ENCODE peak calls at places on chromosomes 3 and 15, in seven cellular contexts. Y is Calu3, V is Panc1, K is fibroblast of villous mesenchyme, E is lower leg skin, J is psoas muscle, X is AG04450. W is an unnamed sample.

GRCh38 chr3:80097674-80098073 is 329.9 kb upstream of the ROBO1 start:
- DNase-seq in J (no peak), Y (no peak), K (no peak), V (no peak), X (no peak), E (no peak), W (no peak)

GRCh38 chr3:7695067-7695466 is 806.6 kb upstream of the LMCD1 start:
- DNase-seq in V (no peak), K (no peak), J (no peak), E (no peak), X (no peak), Y (no peak), W (no peak)

GRCh38 chr3:194364652-194365434 is 4.7 kb downstream of the LRRC15 start:
- DNase-seq in J (peak), K (peak), V (no peak), E (no peak), X (peak), Y (no peak), W (no peak)

GRCh38 chr15:60945196-60945595 is 283.9 kb downstream of the RORA start:
- DNase-seq in E (no peak), V (no peak), X (no peak), K (no peak), Y (no peak), J (peak), W (no peak)

GRCh38 chr3:98914210-98915080 is 12.9 kb upstream of the DCBLD2 start:
- DNase-seq in V (no peak), J (no peak), X (no peak), K (no peak), E (no peak), Y (no peak), W (no peak)

GRCh38 chr15:41161336-41161735 is 45.3 kb upstream of the INO80 start:
- DNase-seq in J (no peak), X (no peak), V (no peak), K (peak), Y (no peak), E (no peak), W (no peak)

GRCh38 chr15:76196286-76196948 is 114.9 kb downstream of the ETFA start:
- DNase-seq in X (peak), Y (peak), V (no peak), E (peak), J (peak), K (peak), W (no peak)

GRCh38 chr3:101381809-101382208 is 61.4 kb upstream of the IMPG2 start:
- DNase-seq in E (no peak), K (peak), V (no peak), Y (no peak), X (no peak), J (no peak), W (no peak)

GRCh38 chr3:98450372-98450771 is 12.6 kb upstream of the OR5K1 start:
- DNase-seq in X (no peak), K (no peak), E (no peak), Y (no peak), V (no peak), J (no peak), W (no peak)

GRCh38 chr3:194269610-194270145 is 81.5 kb downstream of the CPN2 start:
- DNase-seq in X (no peak), J (peak), V (no peak), E (peak), K (peak), Y (peak), W (no peak)

GRCh38 chr15:27272446-27272845 is 301.5 kb downstream of the GABRG3 start:
- DNase-seq in X (no peak), V (no peak), J (no peak), Y (no peak), K (no peak), E (no peak), W (no peak)

GRCh38 chr3:154780263-154780662 is 299.9 kb upstream of the MME start:
- DNase-seq in V (no peak), J (no peak), X (no peak), K (no peak), Y (no peak), E (no peak), W (no peak)

GRCh38 chr3:51975857-51976549 is 1.1 kb downstream of the ABHD14A start:
- DNase-seq in J (peak), E (peak), Y (no peak), K (peak), V (no peak), X (no peak), W (peak)

GRCh38 chr3:157532529-157533297 is 29.5 kb upstream of the VEPH1 start:
- DNase-seq in V (peak), Y (peak), E (peak), J (no peak), X (peak), K (peak), W (peak)

GRCh38 chr3:176274161-176274560 is 923.1 kb downstream of the TBL1XR1 start:
- DNase-seq in K (no peak), J (no peak), Y (no peak), X (no peak), E (no peak), V (no peak), W (no peak)

GRCh38 chr3:72487078-72487765 is 361.0 kb downstream of the SHQ1 start:
- DNase-seq in V (no peak), K (peak), E (peak), Y (peak), X (peak), J (peak), W (no peak)

GRCh38 chr15:52234596-52235541 is 43.7 kb upstream of the GNB5 start:
- DNase-seq in J (no peak), E (no peak), Y (no peak), X (no peak), V (no peak), K (no peak), W (no peak)

GRCh38 chr15:78620021-78620838 is 566 bp downstream of the CHRNA3 start:
- DNase-seq in J (no peak), E (no peak), Y (no peak), X (no peak), V (no peak), K (no peak), W (peak)

GRCh38 chr3:116102037-116102436 is 343.2 kb downstream of the LSAMP start:
- DNase-seq in V (no peak), K (no peak), X (no peak), Y (no peak), J (no peak), E (no peak), W (no peak)

GRCh38 chr3:66036586-66037061 is 2.1 kb downstream of the MAGI1 start:
- DNase-seq in Y (peak), E (no peak), V (no peak), J (no peak), K (peak), X (no peak), W (no peak)

GRCh38 chr3:23129817-23130216 is 73.3 kb upstream of the UBE2E2 start:
- DNase-seq in X (no peak), E (no peak), K (peak), V (no peak), J (no peak), Y (peak), W (no peak)

GRCh38 chr15:62896380-62896866 is 146.1 kb upstream of the TPM1 start:
- DNase-seq in K (no peak), V (no peak), X (no peak), E (no peak), Y (peak), J (no peak), W (no peak)

GRCh38 chr15:85764304-85764633 is 30.5 kb downstream of the KLHL25 start:
- DNase-seq in K (no peak), X (no peak), J (no peak), V (no peak), E (no peak), Y (no peak), W (no peak)

GRCh38 chr15:45150997-45151396 is 21.2 kb downstream of the DUOX1 start:
- DNase-seq in X (no peak), E (no peak), J (no peak), Y (no peak), V (no peak), K (no peak), W (no peak)

GRCh38 chr3:127787071-127787490 is 35.2 kb downstream of the MGLL start:
- DNase-seq in Y (no peak), X (no peak), J (peak), K (no peak), V (no peak), E (no peak), W (no peak)

GRCh38 chr3:189629803-189630455 is 1.3 kb upstream of the TP63 start:
- DNase-seq in K (peak), E (no peak), X (no peak), V (no peak), Y (no peak), J (peak), W (no peak)

GRCh38 chr15:41104234-41104633 is 11.8 kb downstream of the INO80 start:
- DNase-seq in V (no peak), K (peak), Y (no peak), E (no peak), X (peak), J (no peak), W (no peak)

GRCh38 chr15:25710184-25710583 is 152.9 kb downstream of the ATP10A start:
- DNase-seq in K (no peak), V (no peak), Y (peak), J (peak), X (no peak), E (no peak), W (peak)

GRCh38 chr3:4656059-4656458 is 162.9 kb downstream of the ITPR1 start:
- DNase-seq in Y (peak), X (peak), J (peak), K (peak), V (no peak), E (peak), W (peak)

GRCh38 chr3:123535580-123535979 is 49.3 kb downstream of the HACD2 start:
- DNase-seq in V (no peak), Y (no peak), E (no peak), X (no peak), K (peak), J (no peak), W (no peak)

GRCh38 chr3:190528721-190529120 is 14.8 kb downstream of the IL1RAP start:
- DNase-seq in V (no peak), X (no peak), Y (no peak), E (no peak), K (no peak), J (no peak), W (no peak)

GRCh38 chr15:49686626-49687025 is 65.8 kb downstream of the DTWD1 start:
- DNase-seq in K (peak), X (no peak), V (no peak), J (no peak), E (no peak), Y (no peak), W (no peak)

GRCh38 chr3:1172642-1173041 is 79.8 kb downstream of the CNTN6 start:
- DNase-seq in J (no peak), V (no peak), Y (no peak), X (no peak), E (no peak), K (no peak), W (no peak)

GRCh38 chr3:132726341-132726823 is 4.2 kb upstream of the NPHP3 start:
- DNase-seq in Y (no peak), V (no peak), E (no peak), X (no peak), K (peak), J (no peak), W (no peak)
- TF ChIP-seq CTCF in Y (peak), V (peak), E (no peak), X (peak), K (peak), J (peak), W (peak)

DNA sequence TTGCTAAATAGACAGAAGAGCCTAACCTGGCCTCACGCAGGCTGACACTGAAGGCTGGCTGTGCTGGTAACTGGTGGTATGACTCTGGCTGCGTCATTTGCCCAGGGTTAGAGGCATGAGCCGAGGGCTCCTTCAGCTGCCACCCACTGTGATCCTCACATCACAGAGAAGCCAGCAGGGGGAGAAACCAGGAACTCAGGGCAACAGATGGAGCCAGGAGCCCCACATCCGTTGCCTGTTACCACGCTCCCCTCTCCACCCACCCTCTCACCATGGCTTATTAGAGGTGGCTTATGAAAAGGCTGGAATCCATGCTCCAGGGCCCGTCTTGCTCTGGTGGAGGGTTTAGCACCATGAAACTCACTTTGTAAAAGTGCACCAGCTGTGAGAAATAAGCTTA is 60.7 kb downstream of the ASB7 start:
- DNase-seq in X (no peak), J (no peak), V (no peak), Y (peak), K (peak), E (no peak), W (no peak)
- TF ChIP-seq CTCF in X (peak), J (no peak), V (peak), Y (peak), K (peak), E (no peak), W (peak)

GRCh38 chr15:70427120-70427519 is 329.4 kb upstream of the TLE3 start:
- DNase-seq in J (no peak), X (no peak), K (peak), V (no peak), Y (no peak), E (no peak), W (no peak)
- TF ChIP-seq CTCF in J (no peak), X (peak), K (no peak), V (no peak), Y (no peak), E (no peak), W (peak)

DNA sequence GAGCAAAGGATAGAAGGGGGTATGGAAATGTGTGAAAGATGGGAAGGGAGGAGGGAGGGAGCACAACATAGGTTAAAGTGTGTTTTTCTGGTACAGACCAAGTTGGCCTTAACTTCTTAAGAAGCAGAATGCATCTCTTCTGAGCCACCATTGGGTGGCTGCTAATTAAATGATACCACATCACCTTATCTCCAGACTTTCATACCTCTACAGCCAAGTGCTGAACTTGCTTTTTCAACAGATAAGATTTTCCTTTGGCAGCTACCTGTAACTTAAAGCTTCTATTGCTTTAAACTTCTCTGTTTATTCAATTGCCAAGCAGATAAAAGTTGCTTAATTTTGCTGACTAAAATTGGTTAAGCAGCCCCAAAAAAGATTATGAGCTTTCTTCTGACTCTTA is 292.4 kb upstream of the SGO1 start:
- DNase-seq in X (no peak), K (no peak), V (no peak), Y (no peak), J (no peak), E (no peak), W (no peak)
- TF ChIP-seq CTCF in X (no peak), K (no peak), V (no peak), Y (no peak), J (no peak), E (no peak), W (no peak)

GRCh38 chr3:18890459-18890858 is 257.9 kb upstream of the KCNH8 start:
- DNase-seq in V (no peak), Y (no peak), X (no peak), J (no peak), E (no peak), K (no peak), W (no peak)

GRCh38 chr3:18891641-18892040 is 256.7 kb upstream of the KCNH8 start:
- DNase-seq in J (no peak), X (no peak), E (no peak), K (no peak), V (no peak), Y (no peak), W (no peak)

GRCh38 chr3:18883553-18883952 is 264.8 kb upstream of the KCNH8 start:
- DNase-seq in V (no peak), Y (no peak), K (no peak), E (no peak), X (no peak), J (no peak), W (no peak)

GRCh38 chr3:18885612-18886011 is 262.7 kb upstream of the KCNH8 start:
- DNase-seq in V (no peak), K (no peak), E (no peak), X (no peak), Y (no peak), J (peak), W (no peak)

GRCh38 chr3:18888370-18888769 is 259.9 kb upstream of the KCNH8 start:
- DNase-seq in Y (no peak), J (no peak), K (no peak), V (no peak), E (no peak), X (no peak), W (no peak)
- TF ChIP-seq CTCF in Y (no peak), J (no peak), K (no peak), V (no peak), E (no peak), X (no peak), W (no peak)

GRCh38 chr3:141307351-141308059 is 60.8 kb upstream of the ZBTB38 start:
- DNase-seq in Y (no peak), V (no peak), X (no peak), K (no peak), E (no peak), J (no peak), W (no peak)

GRCh38 chr3:141303481-141304223 is 64.7 kb upstream of the ZBTB38 start:
- DNase-seq in X (peak), E (peak), J (no peak), V (peak), Y (peak), K (peak), W (peak)

GRCh38 chr3:141306276-141306675 is 62.0 kb upstream of the ZBTB38 start:
- DNase-seq in E (no peak), V (no peak), X (no peak), Y (no peak), K (no peak), J (no peak), W (no peak)

GRCh38 chr3:141306922-141307321 is 61.4 kb upstream of the ZBTB38 start:
- DNase-seq in X (no peak), E (no peak), V (no peak), J (no peak), K (no peak), Y (no peak), W (no peak)

GRCh38 chr3:141305436-141305835 is 62.9 kb upstream of the ZBTB38 start:
- DNase-seq in K (peak), V (no peak), Y (peak), X (no peak), J (no peak), E (no peak), W (no peak)
- TF ChIP-seq CTCF in K (peak), V (no peak), Y (peak), X (peak), J (no peak), E (no peak), W (peak)

DNA sequence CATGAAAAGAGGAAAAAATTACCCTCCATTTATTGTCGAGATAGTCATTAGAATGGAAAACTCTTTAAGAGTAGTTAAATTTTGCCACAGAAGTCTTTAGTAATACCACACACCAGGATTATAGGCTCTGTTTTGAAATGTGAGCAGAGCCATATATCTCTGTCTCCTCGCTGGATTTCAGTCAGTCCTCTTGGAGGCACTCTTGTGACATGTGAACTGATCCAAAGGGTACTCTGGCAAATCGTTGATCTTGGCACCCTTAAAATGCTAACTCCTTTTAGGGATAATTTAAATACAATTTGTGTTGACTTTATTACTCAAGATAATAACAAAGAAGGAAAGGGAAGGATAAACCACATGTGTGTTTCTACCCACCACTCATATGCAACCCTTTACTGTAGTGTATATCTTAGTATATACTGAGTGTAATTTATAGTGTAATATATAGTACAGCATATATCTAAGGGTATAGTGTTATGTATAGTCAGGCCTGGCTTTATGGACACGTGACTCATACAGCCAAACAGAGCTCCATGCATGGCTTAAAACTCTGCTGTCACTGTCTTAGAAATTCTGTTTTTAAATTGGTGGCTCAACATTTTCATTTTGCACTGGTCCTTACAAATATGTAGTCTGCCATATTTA is 12.3 kb upstream of the KPNA4 start:
- DNase-seq in J (no peak), E (no peak), Y (peak), V (no peak), K (peak), X (no peak), W (no peak)
- TF ChIP-seq CTCF in J (no peak), E (no peak), Y (peak), V (peak), K (no peak), X (peak), W (no peak)

GRCh38 chr3:61877359-61877770 is 316.0 kb downstream of the PTPRG start:
- DNase-seq in V (no peak), K (peak), J (no peak), E (no peak), X (no peak), Y (peak), W (no peak)
- TF ChIP-seq CTCF in V (no peak), K (peak), J (no peak), E (no peak), X (peak), Y (no peak), W (peak)

GRCh38 chr15:34616613-34617012 is 33.2 kb upstream of the GOLGA8B start:
- DNase-seq in X (no peak), Y (peak), V (no peak), E (no peak), K (peak), J (no peak), W (no peak)
- TF ChIP-seq CTCF in X (peak), Y (no peak), V (peak), E (no peak), K (peak), J (no peak), W (peak)

W was measured in neural crest cell.